ENCODE peak calls at places on chromosomes 2 and 18, in four cellular contexts. One of them, this sample, is unnamed.

GRCh38 chr2:201402651-201403573 is 45.8 kb upstream of the FLACC1 start:
- DNase-seq in Caco-2: no peak
- DNase-seq in amniotic stem cell: no peak
- DNase-seq in NCI-H510A: no peak
- DNase-seq in this sample: no peak

GRCh38 chr2:190069936-190070696 is 7.6 kb upstream of the MSTN start:
- DNase-seq in Caco-2: no peak
- DNase-seq in amniotic stem cell: peak
- DNase-seq in NCI-H510A: peak
- DNase-seq in this sample: peak

GRCh38 chr2:225668606-225669266 is 269.2 kb downstream of the NYAP2 start:
- DNase-seq in Caco-2: no peak
- DNase-seq in amniotic stem cell: peak
- DNase-seq in NCI-H510A: peak
- DNase-seq in this sample: no peak

GRCh38 chr18:72056171-72056570 is 488.0 kb downstream of the CBLN2 start:
- DNase-seq in Caco-2: no peak
- DNase-seq in amniotic stem cell: no peak
- DNase-seq in NCI-H510A: no peak
- DNase-seq in this sample: peak

GRCh38 chr2:110216803-110217202 is 4.5 kb upstream of the MTLN start:
- DNase-seq in Caco-2: no peak
- DNase-seq in amniotic stem cell: no peak
- DNase-seq in NCI-H510A: no peak
- DNase-seq in this sample: no peak

GRCh38 chr18:44241041-44241440 is 439.6 kb upstream of the SETBP1 start:
- DNase-seq in Caco-2: no peak
- DNase-seq in amniotic stem cell: no peak
- DNase-seq in NCI-H510A: no peak
- DNase-seq in this sample: no peak

GRCh38 chr18:58608216-58608615 is 20.7 kb downstream of the ALPK2 start:
- DNase-seq in Caco-2: no peak
- DNase-seq in amniotic stem cell: no peak
- DNase-seq in NCI-H510A: no peak
- DNase-seq in this sample: no peak

GRCh38 chr2:234961784-234962183 is 10.0 kb downstream of the SH3BP4 start:
- DNase-seq in Caco-2: no peak
- DNase-seq in amniotic stem cell: no peak
- DNase-seq in NCI-H510A: no peak
- DNase-seq in this sample: no peak

GRCh38 chr18:37578886-37579513 is 13.4 kb upstream of the CELF4 start:
- DNase-seq in Caco-2: no peak
- DNase-seq in amniotic stem cell: no peak
- DNase-seq in NCI-H510A: no peak
- DNase-seq in this sample: peak

This sample was measured in NCI-H2107.